ENCODE peak calls at places on chromosomes 5 and 9, in seven cellular contexts. N is HCT116, V is SK-N-SH, G is H1, X is K562, H is HepG2, D is GM12878. K is an unnamed sample.

GRCh38 chr5:181152406-181152805 is 5.0 kb downstream of the OR2V2 start:
- DNase-seq in N (no peak), V (no peak), G (no peak), X (no peak), H (peak; percentile 44), D (no peak), K (no peak)

GRCh38 chr5:126597156-126597555 is 2.1 kb upstream of the ALDH7A1 start:
- DNase-seq in N (no peak), V (no peak), G (no peak), X (no peak), H (peak; percentile 83), D (no peak), K (no peak)

GRCh38 chr5:159052282-159053011 is 47.3 kb downstream of the EBF1 start:
- DNase-seq in N (no peak), V (no peak), G (no peak), X (no peak), H (no peak), D (no peak), K (no peak)

GRCh38 chr5:16492398-16493175 is 27.0 kb upstream of the ZNF622 start:
- DNase-seq in N (no peak), V (no peak), G (no peak), X (no peak), H (no peak), D (no peak), K (no peak)

GRCh38 chr9:4301971-4302427 is 2.1 kb upstream of the GLIS3 start:
- DNase-seq in N (no peak), V (no peak), G (no peak), X (no peak), H (no peak), D (no peak), K (no peak)

GRCh38 chr5:126794157-126794828 is 17.4 kb downstream of the LMNB1 start:
- DNase-seq in N (no peak), V (no peak), G (no peak), X (no peak), H (no peak), D (no peak), K (no peak)

GRCh38 chr9:125942111-125942510 is 194.9 kb downstream of the PBX3 start:
- DNase-seq in N (no peak), V (no peak), G (no peak), X (no peak), H (no peak), D (no peak), K (no peak)

GRCh38 chr9:130701059-130702022 is 7.8 kb downstream of the EXOSC2 start:
- DNase-seq in N (no peak), V (peak; percentile 79), G (no peak), X (peak; percentile 77), H (peak; percentile 74), D (no peak), K (peak; percentile 66)

GRCh38 chr5:14260637-14261036 is 117.5 kb downstream of the TRIO start:
- DNase-seq in N (no peak), V (no peak), G (no peak), X (no peak), H (no peak), D (no peak), K (no peak)
- H3K4me1 ChIP-seq in N (peaks cover 15% of the 10 kb centered on the region), V (peaks cover 47% of the 10 kb centered on the region), G (peaks cover 53% of the 10 kb centered on the region), X (peaks cover 3% of the 10 kb centered on the region), H (peaks cover 55% of the 10 kb centered on the region), D (peaks cover 45% of the 10 kb centered on the region), K (peaks cover 4% of the 10 kb centered on the region)

GRCh38 chr9:88809371-88809770 is 181.9 kb upstream of the S1PR3 start:
- DNase-seq in N (no peak), V (no peak), G (no peak), X (peak; percentile 22), H (no peak), D (no peak), K (no peak)

GRCh38 chr9:88812938-88813670 is 178.2 kb upstream of the S1PR3 start:
- DNase-seq in N (no peak), V (no peak), G (no peak), X (no peak), H (no peak), D (no peak), K (no peak)

GRCh38 chr9:88809836-88810235 is 181.4 kb upstream of the S1PR3 start:
- DNase-seq in N (no peak), V (no peak), G (no peak), X (no peak), H (no peak), D (no peak), K (no peak)

GRCh38 chr9:88810826-88811225 is 180.4 kb upstream of the S1PR3 start:
- DNase-seq in N (no peak), V (no peak), G (no peak), X (no peak), H (no peak), D (no peak), K (no peak)

GRCh38 chr9:88811511-88811910 is 179.8 kb upstream of the S1PR3 start:
- DNase-seq in N (no peak), V (no peak), G (no peak), X (no peak), H (no peak), D (no peak), K (no peak)
- TF ChIP-seq YY1 in N (no peak), V (no peak), G (no peak), X (no peak), H (no peak), D (no peak), K (no peak)

DNA sequence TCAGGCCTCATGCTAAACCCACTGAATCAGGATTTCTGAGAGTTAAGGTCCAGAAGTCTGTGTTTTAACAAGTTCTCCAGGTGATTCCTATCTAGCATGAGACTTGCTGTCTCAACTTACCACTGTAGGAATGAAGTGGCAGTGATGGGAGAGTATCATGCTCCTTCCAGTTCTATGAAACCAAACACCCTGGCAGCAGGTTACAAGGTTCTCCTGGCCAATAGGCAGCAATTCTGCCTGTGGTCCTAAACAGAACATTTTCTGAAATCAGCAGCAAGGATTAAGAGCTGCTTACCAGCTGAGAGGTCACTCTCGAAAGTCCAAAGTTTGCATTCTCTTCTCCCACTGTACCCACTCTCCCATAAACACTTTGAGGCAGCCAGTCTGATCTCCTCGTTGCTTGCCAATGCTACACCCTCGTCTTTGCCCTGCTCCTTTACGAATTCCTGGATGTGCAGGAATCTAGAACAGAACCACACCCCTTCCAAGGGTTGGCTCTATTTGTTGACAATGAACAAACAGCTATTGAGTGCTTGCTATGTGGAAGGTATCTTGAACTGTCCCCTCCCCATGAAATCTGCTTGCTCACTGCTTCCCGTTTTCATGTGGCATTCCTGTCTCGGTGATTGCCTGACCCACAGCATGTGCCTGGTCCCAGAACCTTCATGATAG is 100.5 kb downstream of the TMEM174 start:
- DNase-seq in N (no peak), V (no peak), G (no peak), X (no peak), H (peak; percentile 6), D (no peak), K (no peak)
- H3K4me3 ChIP-seq in N (no peak overlapping the region), V (no peak overlapping the region), G (no peak overlapping the region), X (no peak overlapping the region), H (no peak overlapping the region), D (no peak overlapping the region), K (no peak overlapping the region)

GRCh38 chr9:112332272-112332671 is 1.1 kb downstream of the PTBP3 start:
- DNase-seq in N (no peak), V (no peak), G (no peak), X (no peak), H (no peak), D (no peak), K (no peak)

GRCh38 chr9:112332977-112333638 is at the start of gene PTBP3:
- DNase-seq in N (no peak), V (peak; percentile 83), G (no peak), X (peak; percentile 83), H (peak; percentile 69), D (no peak), K (no peak)

GRCh38 chr9:112331676-112331955 is 1.8 kb downstream of the PTBP3 start:
- DNase-seq in N (no peak), V (no peak), G (no peak), X (no peak), H (no peak), D (no peak), K (no peak)

GRCh38 chr9:112333639-112334318 is 360 bp upstream of the PTBP3 start:
- DNase-seq in N (peak; percentile 87), V (peak; percentile 99), G (peak; percentile 85), X (peak; percentile 96), H (peak; percentile 90), D (peak; percentile 57), K (peak; percentile 94)

DNA sequence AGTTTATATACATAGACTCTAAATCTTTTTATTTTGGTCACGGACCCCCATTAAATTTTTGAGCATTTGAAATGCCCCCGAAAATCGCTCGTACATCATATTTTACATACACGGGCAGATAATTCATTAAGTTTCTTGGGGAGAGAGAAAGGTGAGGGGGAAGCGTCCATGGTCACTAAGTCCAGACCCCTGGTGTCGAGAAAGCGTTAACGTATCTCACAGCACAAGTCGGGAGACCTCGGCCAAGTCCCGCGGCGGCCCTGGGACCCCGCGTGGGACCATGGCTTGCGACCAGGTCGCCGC is 794 bp downstream of the PTBP3 start:
- DNase-seq in N (no peak), V (no peak), G (no peak), X (no peak), H (no peak), D (no peak), K (no peak)
- H3K4me1 ChIP-seq in N (peaks cover 13% of the 10 kb centered on the region), V (peaks cover 3% of the 10 kb centered on the region), G (no peaks in the 10 kb centered on the region), X (peaks cover 10% of the 10 kb centered on the region), H (peaks cover 63% of the 10 kb centered on the region), D (peaks cover 9% of the 10 kb centered on the region), K (no peaks in the 10 kb centered on the region)

DNA sequence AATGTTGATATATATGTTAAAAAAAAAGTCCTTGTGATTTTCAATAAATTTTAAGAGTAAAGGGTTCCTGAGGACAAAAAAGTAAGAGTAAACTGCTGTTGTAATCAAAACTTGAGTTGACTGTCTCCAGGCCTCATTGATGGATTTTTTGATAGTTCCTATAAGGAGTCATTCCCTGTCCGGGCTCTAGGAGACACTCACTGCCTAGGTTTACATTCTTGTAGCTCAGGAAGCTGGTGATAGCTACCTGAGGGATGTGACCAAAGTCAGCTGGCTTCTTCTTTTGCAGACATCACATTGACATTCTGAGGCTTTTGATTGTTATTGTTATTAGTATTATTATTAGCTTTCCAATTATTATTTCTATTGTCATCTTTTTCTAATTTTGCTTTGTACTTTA is 116.5 kb upstream of the FBXL7 start:
- DNase-seq in N (no peak), V (peak; percentile 61), G (no peak), X (no peak), H (peak; percentile 3), D (no peak), K (peak; percentile 8)
- TF ChIP-seq YY1 in N (no peak), V (no peak), G (no peak), X (no peak), H (no peak), D (no peak), K (no peak)

DNA sequence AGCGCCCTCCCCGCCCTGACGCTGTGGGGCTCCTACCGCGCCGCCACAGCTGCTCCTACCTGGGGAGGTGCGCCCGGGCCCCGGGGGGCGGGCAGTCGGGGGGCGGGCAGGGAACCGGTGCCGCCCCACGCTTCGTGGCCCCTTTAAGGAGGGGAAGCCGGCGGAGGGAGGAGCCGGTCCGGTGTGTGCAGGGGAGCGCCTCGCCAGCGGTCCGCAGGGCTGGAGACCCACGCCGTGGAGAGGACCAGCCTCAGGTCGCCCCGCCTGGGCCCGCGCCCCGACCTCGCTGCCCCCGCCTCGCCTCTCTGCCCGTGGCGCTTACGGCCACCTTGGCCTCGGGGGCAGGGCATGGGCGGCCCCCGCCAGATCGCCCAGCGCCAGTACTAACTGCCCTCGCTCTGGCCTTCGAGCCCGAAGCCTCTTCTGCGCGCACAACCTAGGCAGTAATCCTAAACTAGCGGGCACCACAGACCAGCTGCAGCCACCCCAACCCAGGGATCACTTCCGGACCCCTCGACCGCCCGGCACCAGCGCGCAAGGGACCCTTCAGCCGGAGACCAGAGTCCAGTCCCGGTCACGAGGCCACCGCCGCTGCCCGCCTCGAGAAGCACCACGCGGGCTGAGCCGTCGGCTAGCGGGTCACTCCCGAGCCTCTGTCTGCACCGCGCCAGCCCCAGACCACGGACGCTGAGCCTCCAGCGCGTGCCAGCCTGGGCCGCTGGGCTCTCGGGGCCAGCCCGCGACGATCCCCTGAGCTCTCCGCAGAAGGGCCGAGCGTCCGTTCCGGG is at the start of gene FOXE1:
- DNase-seq in N (no peak), V (no peak), G (no peak), X (no peak), H (no peak), D (no peak), K (no peak)
- H3K4me3 ChIP-seq in N (no peak within 1 kb of the TSS), V (peak within 1 kb of the TSS; percentile 54), G (peak within 1 kb of the TSS; percentile 51), X (no peak within 1 kb of the TSS), H (peak within 1 kb of the TSS; percentile 46), D (no peak within 1 kb of the TSS), K (peak within 1 kb of the TSS; percentile 41)

K was measured in NT2/D1.